ENCODE peak calls at places on chromosome 21, in nine cellular contexts. L, D, Q, R, T, G, C, U and P are unnamed samples.

GRCh38 chr21:45939521-45940045 is 42.0 kb upstream of the COL6A1 start:
- DNase-seq in L (no peak), D (no peak), Q (no peak), R (no peak), T (no peak), G (no peak), C (no peak), U (no peak), P (no peak)

GRCh38 chr21:32533053-32533452 is 52.3 kb downstream of the TCP10L start:
- DNase-seq in L (no peak), D (no peak), Q (no peak), R (no peak), T (no peak), G (no peak), C (no peak), U (no peak), P (no peak)

GRCh38 chr21:35579520-35580293 is 480.6 kb downstream of the SETD4 start:
- DNase-seq in L (no peak), D (no peak), Q (no peak), R (no peak), T (no peak), G (no peak), C (peak; percentile 26), U (no peak), P (no peak)

GRCh38 chr21:41622831-41623548 is 115.0 kb upstream of the TMPRSS2 start:
- DNase-seq in L (no peak), D (peak; percentile 51), Q (no peak), R (no peak), T (no peak), G (no peak), C (no peak), U (no peak), P (no peak)

GRCh38 chr21:45821315-45822001 is 160.1 kb upstream of the COL6A1 start:
- DNase-seq in L (no peak), D (no peak), Q (no peak), R (no peak), T (no peak), G (no peak), C (no peak), U (no peak), P (no peak)

GRCh38 chr21:45471229-45472052 is 66.5 kb downstream of the COL18A1 start:
- DNase-seq in L (no peak), D (peak; percentile 82), Q (no peak), R (no peak), T (no peak), G (no peak), C (peak; percentile 88), U (peak; percentile 16), P (no peak)

GRCh38 chr21:27040738-27041137 is 73.8 kb upstream of the ADAMTS5 start:
- DNase-seq in L (no peak), D (peak; percentile 51), Q (no peak), R (peak; percentile 41), T (no peak), G (no peak), C (peak; percentile 42), U (no peak), P (no peak)

GRCh38 chr21:44507673-44508425 is 32.1 kb downstream of the KRTAP10-1 start:
- DNase-seq in L (no peak), D (no peak), Q (no peak), R (no peak), T (no peak), G (no peak), C (no peak), U (no peak), P (no peak)

GRCh38 chr21:32352556-32352955 is 40.3 kb downstream of the URB1 start:
- DNase-seq in L (no peak), D (no peak), Q (no peak), R (no peak), T (no peak), G (no peak), C (no peak), U (no peak), P (no peak)

GRCh38 chr21:46191686-46192575 is 7.7 kb upstream of the SPATC1L start:
- DNase-seq in L (no peak), D (no peak), Q (no peak), R (no peak), T (no peak), G (no peak), C (no peak), U (no peak), P (no peak)